ENCODE peak calls at places on chromosomes 4 and X, in six cellular contexts. E is HepG2, T is SK-N-SH, Q is H1, W is K562, A is GM12878. P is an unnamed sample.

GRCh38 chr4:80610845-80611244 is 275.3 kb downstream of the CFAP299 start:
- DNase-seq in E (no peak), A (peak; percentile 63), W (no peak), Q (no peak), T (no peak), P (no peak)

GRCh38 chr4:151730003-151730559 is 30.7 kb downstream of the GATB start:
- DNase-seq in E (no peak), W (no peak), T (no peak), Q (no peak), A (no peak), P (no peak)

GRCh38 chrX:39174761-39175417 is 373.6 kb downstream of the MID1IP1 start:
- DNase-seq in Q (no peak), T (no peak), W (no peak), E (no peak), A (no peak), P (no peak)

GRCh38 chr4:109441858-109442480 is 8.4 kb downstream of the SEC24B start:
- DNase-seq in T (no peak), W (no peak), Q (no peak), A (no peak), E (no peak), P (no peak)

GRCh38 chrX:16771483-16772398 is 14.5 kb upstream of the TXLNG start:
- DNase-seq in E (peak; percentile 86), A (no peak), T (peak; percentile 44), Q (peak; percentile 44), W (peak; percentile 64), P (no peak)

GRCh38 chr4:76199664-76200211 is 13.9 kb downstream of the SCARB2 start:
- DNase-seq in A (peak; percentile 81), T (no peak), E (no peak), W (no peak), Q (no peak), P (no peak)

GRCh38 chr4:3369781-3370660 is 71.7 kb upstream of the HGFAC start:
- DNase-seq in A (no peak), E (no peak), T (peak; percentile 69), Q (peak; percentile 54), W (no peak), P (peak; percentile 81)

GRCh38 chrX:38375888-38376287 is 23.5 kb downstream of the OTC start:
- DNase-seq in Q (no peak), T (peak; percentile 14), A (no peak), W (peak; percentile 4), E (no peak), P (no peak)

GRCh38 chr4:83043801-83044407 is 8.9 kb downstream of the COPS4 start:
- DNase-seq in A (no peak), Q (no peak), W (no peak), E (no peak), T (no peak), P (no peak)

GRCh38 chr4:25982962-25983361 is 68.9 kb downstream of the SMIM20 start:
- DNase-seq in A (no peak), E (no peak), T (no peak), Q (no peak), W (no peak), P (no peak)

DNA sequence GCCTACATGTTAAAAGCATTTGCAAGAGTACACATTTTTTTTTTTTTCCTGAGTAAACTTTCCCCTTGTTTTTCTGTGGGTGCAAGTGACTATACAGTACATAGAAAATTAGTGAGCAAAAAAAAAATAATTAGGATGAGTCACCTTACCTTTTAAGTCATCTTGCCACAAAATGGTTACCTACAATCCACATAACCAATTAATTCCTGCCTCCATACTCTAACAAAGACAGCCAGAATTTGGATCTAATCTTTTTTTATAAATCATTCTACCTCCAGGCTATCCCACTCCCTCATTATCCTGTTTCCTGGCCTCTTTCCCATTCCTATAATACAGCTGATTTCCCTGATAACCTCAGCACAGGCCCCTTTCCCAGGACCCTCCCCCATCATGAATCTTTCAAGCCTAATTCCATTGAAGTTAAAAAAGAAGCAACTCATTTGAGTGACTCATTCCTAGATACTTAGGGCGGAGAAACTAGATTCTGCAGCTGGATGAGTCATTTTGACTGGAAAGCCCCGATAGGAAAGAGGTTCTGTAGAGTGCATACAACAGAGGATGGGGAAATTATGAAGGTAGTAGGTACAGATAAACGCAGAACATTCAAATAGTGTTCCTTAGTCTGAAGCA is 128.2 kb downstream of the C4orf51 start:
- DNase-seq in Q (no peak), E (peak; percentile 85), W (peak; percentile 42), A (peak; percentile 86), T (peak; percentile 65), P (no peak)
- H3K27ac ChIP-seq in Q (no peak overlapping the region), E (peak overlapping the region; percentile 11), W (no peak overlapping the region), A (peak overlapping the region; percentile 90), T (peak overlapping the region; percentile 78), P (no peak overlapping the region)

GRCh38 chr4:52714597-52715254 is 36.5 kb downstream of the ERVMER34-1 start:
- DNase-seq in W (no peak), Q (no peak), A (no peak), T (no peak), E (no peak), P (peak; percentile 37)
- H3K4me3 ChIP-seq in W (peak overlapping the region; percentile 95), Q (no peak overlapping the region), A (peak overlapping the region; percentile 93), T (peak overlapping the region; percentile 2), E (no peak overlapping the region), P (peak overlapping the region; percentile 80)

GRCh38 chrX:109393859-109394258 is 88.0 kb downstream of the GUCY2F start:
- DNase-seq in W (peak; percentile 9), E (no peak), Q (no peak), T (no peak), A (no peak), P (peak; percentile 15)
- TF ChIP-seq GABPA in W (no peak), E (no peak), Q (no peak), T (no peak), A (no peak), P (no peak)

GRCh38 chr4:61555789-61556188 is 355.7 kb downstream of the ADGRL3 start:
- DNase-seq in E (peak; percentile 20), T (no peak), Q (no peak), A (no peak), W (no peak), P (no peak)
- H3K27ac ChIP-seq in E (no peak overlapping the region), T (no peak overlapping the region), Q (no peak overlapping the region), A (no peak overlapping the region), W (no peak overlapping the region), P (no peak overlapping the region)

DNA sequence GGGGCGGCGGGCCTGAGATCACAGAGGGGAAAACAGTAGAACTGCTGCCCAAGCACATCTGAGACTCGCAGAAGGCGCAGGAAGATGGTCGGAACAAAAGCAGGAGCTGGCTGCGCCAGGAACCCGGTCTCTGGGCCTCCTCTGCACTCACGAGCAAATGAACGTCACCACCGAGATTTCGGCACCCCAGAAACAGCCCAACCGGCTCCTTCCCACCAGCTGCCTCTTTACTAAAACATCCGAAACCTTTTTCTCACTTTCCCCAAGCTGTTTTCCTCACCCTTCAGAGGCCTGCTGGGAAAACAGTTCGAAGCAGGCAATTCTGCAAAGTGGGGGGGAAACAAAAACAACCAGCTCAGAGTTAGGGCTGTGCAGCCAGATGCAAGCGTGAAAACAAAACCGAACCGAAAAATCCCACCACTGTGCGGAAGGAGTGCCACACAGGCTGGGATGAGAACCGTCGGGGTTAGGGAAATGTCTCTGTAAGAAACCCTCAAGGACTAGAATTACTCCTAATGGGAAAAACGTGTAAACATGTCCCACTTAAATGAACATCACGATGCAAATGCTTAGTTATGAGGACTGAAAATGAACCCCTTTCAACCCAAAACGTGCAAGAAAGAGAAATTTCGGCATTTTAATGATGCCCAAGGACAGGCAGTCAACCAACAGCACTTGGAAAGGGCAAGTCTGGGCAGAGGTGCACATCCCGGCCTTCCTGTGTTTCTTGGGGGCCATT is 15.9 kb downstream of the DHRSX start:
- DNase-seq in E (no peak), T (no peak), W (no peak), Q (no peak), A (no peak), P (no peak)
- H3K4me3 ChIP-seq in E (no peak overlapping the region), T (no peak overlapping the region), W (no peak overlapping the region), Q (no peak overlapping the region), A (no peak overlapping the region), P (no peak overlapping the region)

DNA sequence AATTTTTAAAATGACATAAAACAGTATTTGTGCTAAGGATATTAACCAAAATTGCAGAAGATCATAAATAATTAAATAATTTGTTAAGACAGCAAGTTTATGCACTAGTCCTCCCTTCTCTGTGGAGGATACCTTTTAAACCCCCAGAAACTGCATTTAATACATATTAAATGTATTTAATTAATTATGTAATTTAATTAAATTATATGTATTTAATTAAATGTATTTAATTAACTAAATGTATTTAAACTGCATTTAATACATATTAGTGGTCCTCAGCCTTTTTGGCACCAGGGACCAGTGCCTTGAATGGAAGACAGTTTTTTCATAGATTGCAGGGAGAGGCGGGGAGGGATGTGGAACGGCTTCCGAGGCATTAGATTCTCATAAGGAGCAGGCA is 404.6 kb downstream of the ARHGAP24 start:
- DNase-seq in T (no peak), W (no peak), E (no peak), Q (no peak), A (no peak), P (no peak)
- TF ChIP-seq GABPA in T (no peak), W (no peak), E (no peak), Q (no peak), A (no peak), P (no peak)

GRCh38 chrX:9747644-9748043 is 18.0 kb downstream of the GPR143 start:
- DNase-seq in W (no peak), Q (no peak), A (no peak), E (no peak), T (no peak), P (no peak)

GRCh38 chrX:9746148-9746880 is 19.3 kb downstream of the GPR143 start:
- DNase-seq in T (no peak), E (no peak), Q (no peak), A (no peak), W (no peak), P (no peak)

GRCh38 chrX:9749141-9749540 is 16.5 kb downstream of the GPR143 start:
- DNase-seq in E (no peak), T (no peak), A (no peak), Q (no peak), W (no peak), P (no peak)

GRCh38 chrX:9745417-9746115 is 20.1 kb downstream of the GPR143 start:
- DNase-seq in W (no peak), T (no peak), E (no peak), A (no peak), Q (no peak), P (no peak)
- H3K27ac ChIP-seq in W (no peak overlapping the region), T (no peak overlapping the region), E (no peak overlapping the region), A (no peak overlapping the region), Q (no peak overlapping the region), P (no peak overlapping the region)

GRCh38 chrX:25012793-25013592 is 2.8 kb downstream of the ARX start:
- DNase-seq in Q (no peak), E (no peak), T (peak; percentile 48), A (no peak), W (peak; percentile 30), P (no peak)

GRCh38 chrX:25010784-25011588 is 4.8 kb downstream of the ARX start:
- DNase-seq in E (no peak), W (no peak), T (no peak), Q (no peak), A (no peak), P (no peak)

GRCh38 chrX:25013593-25014365 is 2.0 kb downstream of the ARX start:
- DNase-seq in T (peak; percentile 49), Q (no peak), W (peak; percentile 43), E (no peak), A (no peak), P (no peak)

GRCh38 chrX:25012433-25012735 is 3.4 kb downstream of the ARX start:
- DNase-seq in E (no peak), Q (no peak), A (no peak), W (no peak), T (peak; percentile 42), P (no peak)

GRCh38 chrX:25011589-25012432 is 4.0 kb downstream of the ARX start:
- DNase-seq in W (no peak), Q (no peak), A (no peak), T (no peak), E (no peak), P (no peak)
- H3K4me3 ChIP-seq in W (no peak overlapping the region), Q (no peak overlapping the region), A (no peak overlapping the region), T (no peak overlapping the region), E (no peak overlapping the region), P (no peak overlapping the region)

P was measured in HL-60.